ENCODE peak calls at places on chromosome 7, in four cellular contexts. W is stomach; O is RWPE1; H is CD8-positive, alpha-beta memory T cell. T is an unnamed sample.

GRCh38 chr7:157097569-157097968 is 41.2 kb upstream of the UBE3C start:
- DNase-seq in W (no peak), O (no peak), H (no peak), T (no peak)

GRCh38 chr7:54864718-54865117 is 105.7 kb upstream of the SEC61G start:
- DNase-seq in H (no peak), W (no peak), O (no peak), T (no peak)

GRCh38 chr7:3302681-3303320 is 1.7 kb downstream of the SDK1 start:
- DNase-seq in H (no peak), W (no peak), O (no peak), T (no peak)

GRCh38 chr7:68925241-68925640 is 673.0 kb upstream of the AUTS2 start:
- DNase-seq in W (no peak), H (no peak), O (no peak), T (no peak)

GRCh38 chr7:95605275-95605674 is 9.0 kb upstream of the PDK4 start:
- DNase-seq in O (no peak), H (no peak), W (no peak), T (peak)

GRCh38 chr7:24843821-24844449 is 86.7 kb upstream of the GSDME start:
- DNase-seq in W (no peak), H (no peak), O (no peak), T (no peak)

GRCh38 chr7:142012825-142013506 is 17.3 kb downstream of the MGAM start:
- DNase-seq in H (no peak), W (no peak), O (peak), T (no peak)

GRCh38 chr7:132418840-132419239 is 157.4 kb downstream of the PLXNA4 start:
- DNase-seq in O (no peak), W (no peak), H (no peak), T (no peak)

GRCh38 chr7:20607216-20607615 is 8.3 kb upstream of the ABCB5 start:
- DNase-seq in H (no peak), W (no peak), O (no peak), T (no peak)

GRCh38 chr7:90771281-90771680 is 175.2 kb downstream of the CDK14 start:
- DNase-seq in H (no peak), O (no peak), W (no peak), T (no peak)

GRCh38 chr7:96499532-96499931 is 177.6 kb upstream of the SLC25A13 start:
- DNase-seq in H (no peak), O (no peak), W (no peak), T (no peak)

GRCh38 chr7:115177832-115178231 is 255.9 kb downstream of the MDFIC start:
- DNase-seq in W (no peak), O (no peak), H (no peak), T (no peak)

GRCh38 chr7:138773176-138773575 is 24.6 kb upstream of the TMEM213 start:
- DNase-seq in W (no peak), O (no peak), H (no peak), T (no peak)

GRCh38 chr7:436367-437128 is 83.1 kb downstream of the PDGFA start:
- DNase-seq in O (no peak), H (no peak), W (no peak), T (no peak)

GRCh38 chr7:432933-433332 is 86.7 kb downstream of the PDGFA start:
- DNase-seq in H (no peak), W (no peak), O (no peak), T (no peak)

GRCh38 chr7:435518-436366 is 83.9 kb downstream of the PDGFA start:
- DNase-seq in H (no peak), O (peak), W (peak), T (peak)

GRCh38 chr7:433558-433957 is 86.1 kb downstream of the PDGFA start:
- DNase-seq in H (no peak), O (no peak), W (no peak), T (no peak)

GRCh38 chr7:434891-435486 is 84.7 kb downstream of the PDGFA start:
- DNase-seq in H (no peak), W (no peak), O (no peak), T (no peak)
- H3K27ac ChIP-seq in H (no peak), W (peak), O (peak), T (no peak)

GRCh38 chr7:37391791-37392672 is 56.6 kb downstream of the ELMO1 start:
- DNase-seq in W (no peak), H (no peak), O (no peak), T (no peak)
- H3K27ac ChIP-seq in W (peak), H (no peak), O (no peak), T (no peak)

GRCh38 chr7:128215281-128215680 is 25.8 kb upstream of the LEP start:
- DNase-seq in H (no peak), O (no peak), W (no peak), T (no peak)
- H3K27ac ChIP-seq in H (no peak), O (no peak), W (no peak), T (no peak)

GRCh38 chr7:1123721-1124120 is 35.8 kb downstream of the GPER1 start:
- DNase-seq in H (no peak), W (peak), O (no peak), T (peak)

GRCh38 chr7:1124164-1124563 is 35.8 kb downstream of the ZFAND2A start:
- DNase-seq in W (no peak), H (no peak), O (no peak), T (no peak)

GRCh38 chr7:1121886-1122831 is 34.2 kb downstream of the GPER1 start:
- DNase-seq in O (no peak), W (no peak), H (no peak), T (no peak)

GRCh38 chr7:1121476-1121875 is 33.6 kb downstream of the GPER1 start:
- DNase-seq in O (no peak), H (no peak), W (no peak), T (no peak)

DNA sequence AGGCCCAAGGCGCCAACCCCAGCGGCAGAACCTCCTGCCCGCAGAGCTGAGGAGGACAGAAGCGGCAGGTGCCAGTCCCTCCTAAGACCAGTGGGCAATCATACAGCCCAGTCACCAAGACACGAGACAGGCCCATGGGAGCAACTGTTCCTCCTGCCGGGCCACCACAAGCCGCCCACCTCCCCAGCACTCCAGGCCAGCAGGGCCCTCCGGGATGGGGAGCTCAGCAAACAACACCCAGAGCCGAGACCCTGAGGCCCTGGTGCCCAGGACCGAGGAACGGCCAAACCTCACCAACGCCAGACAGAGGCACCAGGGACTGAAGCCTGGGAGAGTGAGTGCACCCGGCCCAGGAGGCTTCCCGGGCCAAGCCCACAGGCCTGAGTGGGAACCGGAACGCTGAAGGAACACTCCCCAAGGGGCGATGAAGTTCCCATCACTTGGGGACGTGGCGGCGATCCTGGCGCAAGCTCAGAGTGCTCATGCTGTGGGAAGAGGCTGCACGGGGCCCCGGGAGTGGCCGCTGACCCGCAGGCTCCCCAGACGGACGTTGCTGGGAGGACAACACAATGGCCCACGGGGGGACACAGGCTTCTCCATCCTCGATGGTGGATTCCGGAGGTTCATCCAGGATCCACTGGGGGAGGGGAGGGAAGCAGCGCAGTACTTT is 35.1 kb downstream of the GPER1 start:
- DNase-seq in H (no peak), W (no peak), O (no peak), T (no peak)
- H3K27ac ChIP-seq in H (no peak), W (peak), O (no peak), T (peak)

GRCh38 chr7:88278881-88279280 is 27.8 kb downstream of the STEAP4 start:
- DNase-seq in W (no peak), O (no peak), H (no peak), T (no peak)
- H3K27ac ChIP-seq in W (peak), O (no peak), H (no peak), T (no peak)

DNA sequence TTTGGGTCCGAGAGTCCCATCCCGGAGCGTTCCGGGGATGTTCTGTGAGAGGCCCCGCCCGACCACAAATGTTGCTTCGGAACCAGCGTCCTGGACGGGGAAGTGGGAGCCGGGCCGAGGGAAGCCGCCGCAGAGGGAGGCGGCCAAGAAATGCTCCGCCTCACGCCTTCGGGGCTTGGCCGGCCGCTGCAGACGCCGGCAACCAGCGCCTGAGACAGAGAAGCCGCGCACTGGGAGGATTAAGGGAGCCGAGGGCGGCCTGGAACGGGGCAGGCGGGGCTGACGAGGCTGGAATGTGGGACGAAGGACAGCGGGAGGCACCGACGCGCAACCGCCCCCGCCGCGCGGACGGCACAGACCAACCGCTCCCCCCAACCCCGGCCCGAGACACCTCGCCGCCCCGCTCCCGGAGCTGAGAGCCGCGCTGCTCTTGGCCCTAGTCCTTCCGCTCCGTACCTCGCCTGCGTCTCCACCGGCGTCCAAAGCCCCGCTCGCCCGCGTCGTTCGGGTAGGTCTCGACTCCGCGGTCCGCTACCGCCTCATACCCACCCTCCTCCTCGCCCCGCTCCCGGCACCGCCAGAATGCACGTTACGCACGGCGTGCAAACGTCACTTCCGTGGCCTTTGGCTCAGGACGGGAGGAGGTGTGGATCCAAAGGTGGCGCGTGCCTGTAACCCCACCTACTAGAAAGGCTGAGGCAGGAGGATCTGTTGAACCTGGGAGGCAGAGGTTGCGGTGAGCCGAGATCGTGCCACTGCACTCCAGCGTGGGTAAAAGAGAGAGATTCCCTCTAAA is 36.7 kb upstream of the KCTD7 start:
- DNase-seq in O (peak), H (peak), W (peak), T (peak)
- H3K27ac ChIP-seq in O (peak), H (peak), W (peak), T (peak)